ENCODE peak calls at places on chromosomes 13 and 19, in nine cellular contexts. A, I, W, K, E, U, S, F and X are unnamed samples.

GRCh38 chr19:14440049-14440448 is 6.9 kb downstream of the PKN1 start:
- DNase-seq in S (peak), I (peak), W (peak), E (no peak), K (peak), A (no peak), F (peak), U (no peak), X (no peak)

GRCh38 chr13:113469582-113469981 is 16.3 kb upstream of the ADPRHL1 start:
- DNase-seq in W (no peak), F (no peak), K (no peak), I (no peak), U (no peak), S (no peak), A (no peak), E (no peak), X (no peak)

GRCh38 chr13:111168116-111168515 is 53.0 kb downstream of the ARHGEF7 start:
- DNase-seq in K (no peak), I (no peak), S (no peak), F (no peak), A (no peak), W (no peak), U (no peak), E (no peak), X (no peak)

GRCh38 chr19:2064788-2065524 is 13.9 kb upstream of the MKNK2 start:
- DNase-seq in W (no peak), S (peak), K (no peak), I (no peak), A (no peak), E (no peak), U (no peak), F (peak), X (no peak)

GRCh38 chr19:42121666-42122069 is 10.6 kb downstream of the POU2F2 start:
- DNase-seq in K (peak), F (peak), U (no peak), I (peak), A (peak), W (peak), S (peak), E (peak), X (no peak)

GRCh38 chr13:41562083-41562482 is 104.7 kb downstream of the RGCC start:
- DNase-seq in E (peak), A (no peak), W (no peak), I (no peak), F (peak), K (peak), S (peak), U (no peak), X (no peak)

GRCh38 chr13:101523732-101524131 is 71.3 kb downstream of the ITGBL1 start:
- DNase-seq in A (no peak), K (no peak), I (no peak), E (peak), F (peak), U (no peak), S (no peak), W (peak), X (no peak)

GRCh38 chr13:79307866-79308298 is 98.2 kb downstream of the RBM26 start:
- DNase-seq in A (no peak), E (peak), U (no peak), S (no peak), K (no peak), I (peak), W (no peak), F (no peak), X (no peak)

GRCh38 chr13:98396071-98396710 is 180.7 kb downstream of the STK24 start:
- DNase-seq in S (no peak), K (no peak), F (no peak), W (no peak), E (no peak), U (no peak), I (no peak), A (no peak), X (no peak)

GRCh38 chr13:112348642-112349345 is 27.4 kb upstream of the SPACA7 start:
- DNase-seq in K (no peak), A (no peak), I (no peak), E (no peak), U (no peak), F (no peak), S (no peak), W (no peak), X (no peak)

GRCh38 chr13:52845334-52845761 is 3.1 kb downstream of the PCDH8 start:
- DNase-seq in W (no peak), K (no peak), I (no peak), A (no peak), S (no peak), F (no peak), U (peak), E (no peak), X (peak)

GRCh38 chr13:75537401-75538365 is at the start of gene COMMD6:
- DNase-seq in K (peak), W (peak), U (peak), S (peak), I (peak), F (peak), A (peak), E (peak), X (peak)
- TF ChIP-seq CTCF in K (peak), W (peak), U (no peak), S (peak), I (peak), F (peak), A (no peak), E (peak), X (peak)

GRCh38 chr19:3207466-3208242 is 16.8 kb upstream of the CELF5 start:
- DNase-seq in W (no peak), U (no peak), S (no peak), F (no peak), K (no peak), E (no peak), A (no peak), I (no peak), X (peak)

GRCh38 chr19:3211191-3211590 is 13.3 kb upstream of the CELF5 start:
- DNase-seq in A (no peak), I (no peak), F (no peak), W (no peak), E (no peak), S (no peak), U (no peak), K (no peak), X (no peak)

GRCh38 chr19:3213159-3213558 is 11.3 kb upstream of the CELF5 start:
- DNase-seq in W (no peak), I (no peak), U (no peak), S (no peak), E (no peak), F (no peak), K (no peak), A (no peak), X (no peak)

GRCh38 chr19:3208317-3209207 is 15.9 kb upstream of the CELF5 start:
- DNase-seq in U (no peak), E (no peak), S (no peak), F (no peak), W (no peak), A (no peak), I (no peak), K (no peak), X (no peak)

DNA sequence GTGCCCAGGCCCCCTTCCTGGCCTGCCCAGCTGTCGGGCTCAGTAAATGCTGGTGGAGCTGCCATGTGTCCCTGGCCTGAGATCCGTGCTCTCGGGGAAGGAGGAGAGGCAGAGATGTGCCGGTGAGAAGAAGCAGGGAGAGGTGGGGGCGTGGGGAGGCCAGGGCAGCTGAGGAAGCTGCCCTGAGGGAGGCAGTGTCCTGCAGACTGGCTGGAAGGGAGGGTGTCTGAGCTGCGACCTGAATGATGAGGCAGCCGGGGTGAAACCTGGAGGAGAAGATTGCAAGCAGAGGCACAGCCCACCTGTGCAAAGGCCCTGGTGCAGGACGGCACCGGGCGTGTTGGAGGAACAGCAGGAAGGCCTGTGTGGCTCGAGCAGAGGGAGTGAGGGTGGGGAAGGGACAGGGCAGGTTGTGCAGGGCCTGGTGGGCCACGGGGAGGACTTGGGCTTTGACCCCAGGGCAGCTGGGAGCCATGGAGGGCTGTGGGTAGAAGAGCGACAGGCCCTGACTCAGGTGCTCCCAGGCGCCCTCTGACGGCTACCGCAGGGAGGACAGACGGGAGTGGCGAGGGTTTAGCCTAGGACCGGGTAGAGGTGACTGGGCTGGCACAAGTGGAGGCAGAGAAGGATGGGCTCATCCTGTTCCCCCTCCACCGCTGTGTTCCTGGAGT is 14.0 kb upstream of the CELF5 start:
- DNase-seq in K (peak), U (peak), E (peak), S (peak), W (peak), A (peak), F (peak), I (peak), X (peak)
- TF ChIP-seq CTCF in K (peak), U (peak), E (peak), S (peak), W (peak), A (peak), F (peak), I (peak), X (peak)

GRCh38 chr13:92535222-92536006 is 691.2 kb upstream of the GPC6 start:
- DNase-seq in F (no peak), W (no peak), K (no peak), I (no peak), S (no peak), U (no peak), A (no peak), E (no peak), X (no peak)

DNA sequence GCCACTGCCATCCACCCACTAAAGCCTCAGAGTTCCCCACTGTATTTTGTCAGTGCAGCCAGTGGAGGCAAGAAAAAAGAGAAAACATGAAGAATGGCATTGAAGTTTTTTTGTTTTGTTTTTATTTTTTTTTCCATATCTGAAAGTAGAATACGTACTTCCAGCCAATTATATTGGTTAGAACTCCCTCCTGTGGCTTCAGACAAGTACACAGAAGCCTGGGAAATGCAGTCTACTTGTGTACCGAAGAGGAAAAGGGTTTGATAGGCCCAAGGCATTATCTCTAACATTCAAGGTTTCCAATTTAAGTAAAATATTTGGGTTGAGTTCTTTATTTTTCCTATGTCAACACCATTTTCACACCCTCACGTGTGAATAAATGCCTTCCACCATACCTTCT is 696.2 kb upstream of the GPC6 start:
- DNase-seq in U (no peak), S (no peak), W (no peak), E (no peak), K (no peak), F (no peak), A (no peak), I (no peak), X (no peak)
- TF ChIP-seq CTCF in U (peak), S (no peak), W (no peak), E (peak), K (no peak), F (no peak), A (no peak), I (no peak), X (no peak)

DNA sequence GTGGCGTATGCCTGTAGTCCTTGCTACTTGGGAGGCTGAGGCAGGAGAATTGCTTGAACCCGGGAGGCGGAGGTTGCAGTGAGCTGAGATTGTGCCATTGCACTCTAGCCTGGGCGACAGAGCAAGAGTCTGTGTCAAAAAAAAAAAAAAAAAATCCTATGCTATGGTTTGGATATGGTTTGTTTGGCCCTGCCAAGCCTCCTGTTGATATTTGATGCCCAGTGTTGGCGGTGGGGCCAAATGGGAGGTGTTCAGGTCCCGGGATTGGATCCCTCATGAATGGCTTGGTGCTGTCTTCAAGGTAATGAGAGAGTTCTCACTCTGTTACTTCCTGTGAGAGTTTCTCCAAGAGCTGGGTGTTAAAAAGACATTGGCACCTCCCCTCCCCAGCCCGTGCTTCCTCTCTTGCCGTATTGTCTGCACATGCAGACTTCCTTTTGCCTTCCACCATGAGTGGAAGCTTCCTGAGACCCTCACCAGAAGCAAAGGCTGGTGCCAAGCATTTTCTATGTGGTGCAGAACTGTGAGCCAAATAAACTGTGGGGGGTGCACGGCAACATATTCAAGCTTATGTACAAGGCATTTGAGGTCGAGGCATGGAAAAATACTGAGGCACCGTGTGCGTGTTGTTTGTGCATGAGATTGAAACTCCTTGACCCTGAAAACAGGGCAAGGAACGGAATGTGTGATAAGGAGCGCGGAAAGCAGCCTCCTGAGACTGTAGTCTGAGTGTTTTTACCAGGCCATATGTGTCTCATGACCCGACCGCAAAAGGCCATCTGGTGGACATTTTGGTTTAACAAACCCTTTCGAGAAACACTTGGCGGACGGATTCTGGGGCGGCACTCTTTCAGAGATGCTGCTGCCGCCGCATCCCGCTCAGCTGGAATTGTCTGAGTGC is 7.3 kb downstream of the SIGLEC9 start:
- DNase-seq in W (peak), K (peak), I (peak), A (no peak), E (no peak), F (no peak), S (peak), U (peak), X (no peak)
- TF ChIP-seq CTCF in W (no peak), K (no peak), I (no peak), A (no peak), E (no peak), F (no peak), S (peak), U (peak), X (no peak)

GRCh38 chr19:49635530-49636229 is 4.3 kb downstream of the RRAS start:
- DNase-seq in I (no peak), U (no peak), F (no peak), W (no peak), K (no peak), A (no peak), E (no peak), S (no peak), X (no peak)
- TF ChIP-seq CTCF in I (no peak), U (peak), F (no peak), W (no peak), K (no peak), A (no peak), E (peak), S (no peak), X (no peak)

GRCh38 chr19:28242317-28242927 is 970.5 kb downstream of the UQCRFS1 start:
- DNase-seq in A (peak), K (no peak), S (no peak), E (peak), F (no peak), W (no peak), U (peak), I (peak), X (peak)
- TF ChIP-seq CTCF in A (no peak), K (peak), S (peak), E (peak), F (peak), W (peak), U (peak), I (peak), X (peak)

GRCh38 chr13:66491241-66491640 is 738.9 kb downstream of the PCDH9 start:
- DNase-seq in U (peak), K (no peak), E (no peak), F (no peak), S (no peak), I (no peak), W (no peak), A (no peak), X (no peak)

GRCh38 chr13:66489172-66489571 is 741.0 kb downstream of the PCDH9 start:
- DNase-seq in U (no peak), I (no peak), S (no peak), A (no peak), F (no peak), E (no peak), W (no peak), K (no peak), X (no peak)

GRCh38 chr13:66489586-66489985 is 740.5 kb downstream of the PCDH9 start:
- DNase-seq in W (no peak), S (no peak), E (no peak), I (no peak), F (no peak), A (no peak), U (no peak), K (no peak), X (no peak)

DNA sequence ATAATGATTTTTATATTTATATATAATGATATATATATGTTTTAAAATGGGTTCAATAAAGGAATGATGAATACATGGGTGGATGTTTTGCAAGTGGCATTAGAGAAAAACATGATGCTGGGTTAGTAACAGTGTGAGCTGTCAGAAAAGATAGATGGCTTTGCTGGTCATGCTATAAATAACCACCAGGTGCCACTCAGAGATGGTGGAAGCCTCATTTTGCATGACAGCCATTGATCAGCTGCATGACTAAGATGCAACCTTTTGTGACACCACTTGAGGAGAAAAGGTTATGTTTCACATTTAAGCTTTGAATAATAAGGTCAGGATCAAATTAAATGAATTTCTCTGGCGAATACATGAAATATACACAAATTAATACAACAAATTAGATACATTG is 737.7 kb downstream of the PCDH9 start:
- DNase-seq in I (peak), F (no peak), U (peak), E (no peak), W (no peak), S (no peak), A (no peak), K (no peak), X (no peak)
- TF ChIP-seq CTCF in I (no peak), F (peak), U (no peak), E (peak), W (no peak), S (peak), A (no peak), K (no peak), X (no peak)

GRCh38 chr13:27958928-27959539 is 10.1 kb downstream of the CDX2 start:
- DNase-seq in E (no peak), F (no peak), S (no peak), U (no peak), K (no peak), A (no peak), I (no peak), W (no peak), X (no peak)

GRCh38 chr13:27961227-27962085 is 7.7 kb downstream of the CDX2 start:
- DNase-seq in F (no peak), I (no peak), U (no peak), K (no peak), W (no peak), A (no peak), S (no peak), E (no peak), X (no peak)

GRCh38 chr13:27962128-27962841 is 6.8 kb downstream of the CDX2 start:
- DNase-seq in W (no peak), A (no peak), I (no peak), S (no peak), F (no peak), U (no peak), E (no peak), K (no peak), X (peak)

GRCh38 chr13:27959976-27960361 is 9.1 kb downstream of the CDX2 start:
- DNase-seq in E (no peak), W (no peak), I (no peak), K (no peak), S (no peak), F (no peak), A (no peak), U (no peak), X (no peak)

GRCh38 chr13:27960362-27961226 is 8.5 kb downstream of the CDX2 start:
- DNase-seq in I (peak), A (peak), E (peak), U (peak), K (no peak), F (peak), S (peak), W (no peak), X (peak)
- TF ChIP-seq CTCF in I (peak), A (peak), E (peak), U (peak), K (no peak), F (peak), S (peak), W (peak), X (peak)

GRCh38 chr19:46402725-46403124 is 10.6 kb downstream of the CCDC8 start:
- DNase-seq in E (no peak), F (no peak), S (no peak), A (no peak), U (no peak), K (no peak), W (no peak), I (no peak), X (no peak)

GRCh38 chr19:46408611-46409039 is 4.7 kb downstream of the CCDC8 start:
- DNase-seq in E (no peak), F (peak), W (peak), U (peak), I (no peak), S (peak), K (peak), A (no peak), X (peak)

GRCh38 chr19:46404039-46404883 is 9.1 kb downstream of the CCDC8 start:
- DNase-seq in A (peak), F (peak), S (peak), E (no peak), K (no peak), U (peak), I (no peak), W (no peak), X (peak)

GRCh38 chr19:46407891-46408426 is 5.4 kb downstream of the CCDC8 start:
- DNase-seq in K (no peak), I (no peak), S (no peak), W (no peak), A (no peak), U (no peak), F (no peak), E (no peak), X (no peak)

DNA sequence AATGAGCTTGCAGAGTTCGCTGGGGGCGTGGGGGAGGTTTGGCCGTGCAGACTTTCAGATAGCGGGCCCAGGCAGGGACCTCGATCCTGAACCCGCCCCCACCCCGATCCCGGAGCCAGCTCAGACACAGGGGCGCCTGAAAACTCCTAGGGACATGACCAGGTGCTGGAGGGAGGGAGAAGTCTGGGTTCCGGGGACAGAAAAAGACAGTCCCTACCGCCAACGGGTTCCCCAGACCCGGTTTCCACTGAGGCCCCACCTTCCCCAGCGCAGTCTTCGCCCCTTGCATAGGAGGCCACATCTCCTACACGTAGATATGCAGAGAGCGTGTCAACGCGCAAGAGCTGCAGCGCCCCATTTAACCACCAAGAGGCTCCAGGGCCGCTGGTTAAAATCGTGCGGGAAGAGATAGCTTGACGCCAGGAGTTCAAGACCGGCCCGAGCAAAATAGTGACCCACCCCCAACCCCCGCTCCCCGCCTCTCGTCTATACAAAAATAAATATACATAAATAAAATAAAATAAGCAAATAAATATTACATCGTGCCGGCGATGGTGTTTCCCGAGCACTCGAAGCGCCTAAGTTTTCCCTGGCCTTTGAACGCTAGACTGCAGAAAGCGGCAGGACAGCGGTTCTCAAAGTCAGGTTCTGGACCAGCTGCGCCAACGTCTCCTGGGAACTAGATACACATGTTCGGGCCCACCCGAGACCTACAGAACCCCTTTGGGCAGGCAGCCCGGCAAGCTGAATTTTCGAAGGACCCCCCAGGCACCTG is 8.3 kb downstream of the CCDC8 start:
- DNase-seq in A (no peak), E (no peak), K (no peak), U (peak), S (no peak), I (peak), W (no peak), F (no peak), X (peak)
- TF ChIP-seq CTCF in A (no peak), E (peak), K (no peak), U (peak), S (peak), I (no peak), W (peak), F (no peak), X (peak)